ENCODE peak calls at places on chromosomes 7 and 10, in four cellular contexts. V is A549, X is K562, K is HepG2. R is an unnamed sample.

GRCh38 chr7:25028370-25028971 is 48.5 kb upstream of the OSBPL3 start:
- DNase-seq in K (peak), V (no peak), X (no peak), R (no peak)

GRCh38 chr10:44233561-44234470 is 151.1 kb downstream of the CXCL12 start:
- DNase-seq in X (no peak), V (no peak), K (no peak), R (no peak)

GRCh38 chr7:35780070-35780469 is 20.8 kb upstream of the SEPTIN7 start:
- DNase-seq in V (no peak), X (no peak), K (no peak), R (no peak)

GRCh38 chr10:116430288-116430687 is 2.6 kb downstream of the PNLIPRP3 start:
- DNase-seq in V (no peak), X (no peak), K (no peak), R (no peak)

GRCh38 chr10:7337431-7338171 is 73.2 kb downstream of the SFMBT2 start:
- DNase-seq in V (no peak), K (no peak), X (no peak), R (no peak)

GRCh38 chr7:30274641-30275040 is 9.8 kb upstream of the ZNRF2 start:
- DNase-seq in V (no peak), X (no peak), K (no peak), R (no peak)

GRCh38 chr7:87413951-87414381 is 61.5 kb downstream of the ABCB4 start:
- DNase-seq in K (no peak), V (no peak), X (no peak), R (no peak)

GRCh38 chr10:129534826-129535225 is 67.8 kb downstream of the MGMT start:
- DNase-seq in X (no peak), V (no peak), K (no peak), R (no peak)

GRCh38 chr7:103967401-103967800 is 22.1 kb downstream of the RELN start:
- DNase-seq in X (no peak), V (no peak), K (no peak), R (no peak)

GRCh38 chr10:93150990-93151547 is 77.4 kb downstream of the CYP26A1 start:
- DNase-seq in X (no peak), V (no peak), K (no peak), R (no peak)

GRCh38 chr10:45239642-45240041 is 75.8 kb downstream of the OR13A1 start:
- DNase-seq in V (no peak), K (no peak), X (no peak), R (no peak)

GRCh38 chr10:3852147-3852904 is 67.3 kb upstream of the KLF6 start:
- DNase-seq in X (peak), K (peak), V (peak), R (peak)
- TF ChIP-seq MYC in X (no peak), K (no peak), V (no peak), R (no peak)

GRCh38 chr7:46970131-46970430 is 611.8 kb downstream of the TNS3 start:
- DNase-seq in K (no peak), V (no peak), X (no peak), R (no peak)
- TF ChIP-seq EP300 in K (no peak), V (no peak), X (no peak), R (no peak)

GRCh38 chr7:4085937-4086691 is 596.0 kb upstream of the FOXK1 start:
- DNase-seq in X (no peak), K (no peak), V (no peak), R (no peak)

GRCh38 chr7:4093035-4093434 is 589.1 kb upstream of the FOXK1 start:
- DNase-seq in K (no peak), V (no peak), X (no peak), R (no peak)

GRCh38 chr7:4097001-4097609 is 585.0 kb upstream of the FOXK1 start:
- DNase-seq in V (no peak), K (no peak), X (no peak), R (no peak)

GRCh38 chr7:4093492-4093891 is 588.6 kb upstream of the FOXK1 start:
- DNase-seq in V (no peak), K (no peak), X (no peak), R (no peak)

GRCh38 chr7:4091767-4092166 is 590.3 kb upstream of the FOXK1 start:
- DNase-seq in V (no peak), K (no peak), X (no peak), R (no peak)
- TF ChIP-seq MYC in V (no peak), K (no peak), X (no peak), R (no peak)

DNA sequence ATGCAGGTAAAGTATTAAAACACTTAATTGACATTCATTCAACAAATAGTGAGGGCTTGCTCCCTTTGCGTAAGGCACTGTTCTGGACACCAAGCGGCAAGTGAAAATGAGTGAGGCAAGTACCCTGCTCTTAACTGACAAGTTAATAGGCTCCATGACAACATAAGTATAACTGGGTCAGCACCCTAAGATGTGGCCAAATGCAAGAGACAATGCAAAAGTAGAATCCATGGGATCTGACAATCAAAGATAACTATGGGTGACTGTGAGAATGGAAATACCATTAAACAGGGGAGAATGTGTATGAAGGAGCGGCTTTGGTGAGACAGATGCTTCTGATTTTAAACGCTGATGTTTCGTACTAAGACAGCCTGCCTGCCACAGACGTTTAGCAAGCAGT is 160.5 kb downstream of the RAPGEF5 start:
- DNase-seq in K (no peak), V (no peak), X (no peak), R (no peak)
- TF ChIP-seq EP300 in K (no peak), V (no peak), X (no peak), R (no peak)

GRCh38 chr10:13483073-13483472 is 45.7 kb downstream of the BEND7 start:
- DNase-seq in V (no peak), X (no peak), K (no peak), R (peak)
- TF ChIP-seq MYC in V (no peak), X (no peak), K (no peak), R (no peak)

DNA sequence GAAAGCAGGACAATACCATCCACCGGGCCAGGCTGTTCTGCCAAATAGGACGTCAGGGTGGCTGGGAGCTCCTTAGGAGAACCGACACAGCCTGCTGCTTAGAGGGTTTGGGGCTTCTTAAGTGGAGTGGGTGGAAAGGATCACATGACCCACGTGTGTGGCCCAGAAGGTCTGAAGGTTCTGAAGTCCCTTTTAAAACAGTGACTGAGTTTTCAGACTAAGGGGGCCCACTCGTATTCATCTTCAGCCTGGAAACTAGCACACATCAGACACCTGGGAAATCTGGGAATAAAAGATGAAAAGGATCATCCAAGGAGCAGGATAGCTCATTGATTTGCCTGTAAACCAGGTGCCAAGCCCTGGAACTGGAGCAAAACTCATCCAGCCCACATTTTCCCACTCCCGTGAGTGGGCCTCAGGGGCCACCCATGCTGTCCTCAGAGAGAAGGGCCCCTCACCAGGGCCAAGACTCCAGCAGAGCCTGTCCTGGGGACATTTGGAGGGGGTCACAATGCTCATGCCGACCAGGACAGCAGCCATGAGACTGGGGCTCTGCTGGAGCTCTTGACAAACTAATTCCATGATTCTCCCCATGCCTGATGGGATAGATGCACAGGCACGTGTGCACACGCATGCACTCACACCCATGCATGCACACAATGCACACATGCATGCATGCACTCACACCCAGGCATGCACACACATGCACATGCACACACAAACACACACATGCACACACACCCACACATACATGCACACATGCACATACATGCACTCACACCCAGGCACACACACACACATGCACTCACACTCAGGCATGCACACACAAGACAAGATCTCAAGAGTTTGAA is 168.8 kb upstream of the PPP2R2D start:
- DNase-seq in K (no peak), V (no peak), X (no peak), R (no peak)
- TF ChIP-seq EP300 in K (no peak), V (no peak), X (no peak), R (no peak)

GRCh38 chr10:121325490-121326231 is 272.6 kb downstream of the FGFR2 start:
- DNase-seq in V (peak), X (no peak), K (peak), R (no peak)
- TF ChIP-seq MYC in V (no peak), X (no peak), K (no peak), R (no peak)